ENCODE peak calls at places on chromosomes 3 and 15, in nine cellular contexts. F, K, D, G, Y, H, W, L and S are unnamed samples.

GRCh38 chr15:93118904-93119303 is 29.9 kb upstream of the RGMA start:
- DNase-seq in F (no peak), K (no peak), D (no peak), G (no peak), Y (no peak), H (no peak), W (no peak), L (no peak), S (no peak)

GRCh38 chr3:119145500-119146167 is at the start of gene TEX55:
- DNase-seq in F (no peak), K (no peak), D (no peak), G (peak), Y (no peak), H (peak), W (peak), L (peak), S (no peak)

GRCh38 chr3:43082457-43082856 is 23.4 kb downstream of the POMGNT2 start:
- DNase-seq in F (no peak), K (no peak), D (no peak), G (no peak), Y (no peak), H (no peak), W (no peak), L (no peak), S (no peak)

GRCh38 chr3:4492240-4493007 is 724 bp upstream of the ITPR1 start:
- DNase-seq in F (peak), K (peak), D (peak), G (peak), Y (peak), H (peak), W (peak), L (peak), S (no peak)

GRCh38 chr3:37912052-37912733 is 50.5 kb downstream of the CTDSPL start:
- DNase-seq in F (no peak), K (no peak), D (no peak), G (no peak), Y (no peak), H (no peak), W (no peak), L (no peak), S (no peak)

GRCh38 chr15:85504739-85505676 is 124.6 kb downstream of the AKAP13 start:
- DNase-seq in F (peak), K (peak), D (peak), G (peak), Y (no peak), H (peak), W (peak), L (peak), S (peak)

GRCh38 chr3:48157950-48158376 is 30.3 kb downstream of the CDC25A start:
- DNase-seq in F (peak), K (no peak), D (peak), G (peak), Y (peak), H (peak), W (peak), L (peak), S (peak)

GRCh38 chr3:39104961-39105686 is 2.3 kb downstream of the GORASP1 start:
- DNase-seq in F (no peak), K (no peak), D (no peak), G (no peak), Y (no peak), H (no peak), W (no peak), L (no peak), S (no peak)

GRCh38 chr15:40441012-40441735 is 421 bp downstream of the BAHD1 start:
- DNase-seq in F (no peak), K (no peak), D (no peak), G (no peak), Y (no peak), H (no peak), W (peak), L (no peak), S (no peak)

GRCh38 chr3:134711284-134711683 is 60.5 kb upstream of the KY start:
- DNase-seq in F (no peak), K (no peak), D (no peak), G (no peak), Y (no peak), H (no peak), W (no peak), L (no peak), S (no peak)

GRCh38 chr15:25766421-25766820 is 96.7 kb downstream of the ATP10A start:
- DNase-seq in F (peak), K (no peak), D (no peak), G (no peak), Y (no peak), H (no peak), W (no peak), L (no peak), S (no peak)

GRCh38 chr3:74009961-74010859 is 385.5 kb upstream of the PDZRN3 start:
- DNase-seq in F (no peak), K (no peak), D (no peak), G (no peak), Y (no peak), H (no peak), W (no peak), L (no peak), S (no peak)

GRCh38 chr15:65277015-65277414 is 9.7 kb downstream of the PARP16 start:
- DNase-seq in F (no peak), K (no peak), D (no peak), G (no peak), Y (no peak), H (no peak), W (no peak), L (no peak), S (no peak)

GRCh38 chr15:65275104-65275727 is 11.5 kb downstream of the PARP16 start:
- DNase-seq in F (no peak), K (no peak), D (no peak), G (peak), Y (no peak), H (no peak), W (no peak), L (no peak), S (no peak)

GRCh38 chr15:65278480-65278879 is 8.2 kb downstream of the PARP16 start:
- DNase-seq in F (no peak), K (no peak), D (no peak), G (no peak), Y (no peak), H (no peak), W (no peak), L (no peak), S (no peak)

DNA sequence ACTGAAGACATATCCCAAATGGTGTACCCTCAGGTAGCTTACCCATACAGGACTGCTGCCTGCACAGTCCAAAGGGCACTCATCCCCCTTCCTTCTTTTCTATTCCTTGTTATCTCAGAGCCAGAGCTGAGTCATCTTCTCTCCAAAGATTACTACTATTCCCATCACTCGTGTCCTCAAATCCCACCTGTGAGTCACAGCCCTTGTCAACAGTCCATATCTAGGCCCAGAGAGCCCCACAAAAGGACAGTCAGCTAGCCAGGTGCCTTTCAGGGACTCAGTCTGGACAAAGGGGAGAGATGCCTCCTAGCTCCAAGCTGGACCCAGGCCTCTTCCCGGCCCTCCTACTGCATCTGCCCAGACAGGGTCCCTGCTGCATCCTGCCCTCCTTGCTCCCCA is 11.0 kb downstream of the PARP16 start:
- DNase-seq in F (no peak), K (no peak), D (no peak), G (no peak), Y (no peak), H (no peak), W (no peak), L (no peak), S (no peak)
- H3K4me3 ChIP-seq in F (no peak), K (no peak), D (no peak), G (no peak), Y (no peak), H (no peak), W (no peak), L (no peak), S (no peak)

GRCh38 chr3:171375704-171376103 is 84.5 kb downstream of the TNIK start:
- DNase-seq in F (no peak), K (no peak), D (no peak), G (no peak), Y (no peak), H (no peak), W (no peak), L (no peak), S (no peak)
- H3K4me3 ChIP-seq in F (no peak), K (no peak), D (no peak), G (no peak), Y (no peak), H (no peak), W (no peak), L (peak), S (no peak)

GRCh38 chr3:71722693-71723092 is 2.5 kb downstream of the EIF4E3 start:
- DNase-seq in F (no peak), K (no peak), D (no peak), G (no peak), Y (no peak), H (no peak), W (no peak), L (no peak), S (no peak)

GRCh38 chr3:71724584-71725278 is 471 bp downstream of the EIF4E3 start:
- DNase-seq in F (no peak), K (no peak), D (no peak), G (peak), Y (peak), H (peak), W (peak), L (peak), S (no peak)

GRCh38 chr3:71724171-71724453 is 1.1 kb downstream of the EIF4E3 start:
- DNase-seq in F (no peak), K (no peak), D (no peak), G (no peak), Y (no peak), H (no peak), W (no peak), L (no peak), S (no peak)

GRCh38 chr3:71725279-71725991 is at the start of gene EIF4E3:
- DNase-seq in F (no peak), K (no peak), D (no peak), G (peak), Y (peak), H (peak), W (peak), L (no peak), S (no peak)

GRCh38 chr3:71723452-71724170 is 1.6 kb downstream of the EIF4E3 start:
- DNase-seq in F (no peak), K (no peak), D (no peak), G (peak), Y (no peak), H (no peak), W (no peak), L (no peak), S (no peak)
- H3K4me3 ChIP-seq in F (no peak), K (peak), D (no peak), G (peak), Y (peak), H (no peak), W (peak), L (peak), S (no peak)

GRCh38 chr3:172036541-172037215 is 2.7 kb upstream of the FNDC3B start:
- DNase-seq in F (no peak), K (no peak), D (no peak), G (no peak), Y (no peak), H (no peak), W (no peak), L (no peak), S (no peak)

GRCh38 chr3:172039352-172040077 is at the start of gene FNDC3B:
- DNase-seq in F (peak), K (peak), D (peak), G (peak), Y (peak), H (peak), W (peak), L (peak), S (peak)

GRCh38 chr3:172040976-172041963 is 1.9 kb downstream of the FNDC3B start:
- DNase-seq in F (no peak), K (peak), D (no peak), G (no peak), Y (peak), H (peak), W (no peak), L (no peak), S (no peak)

GRCh38 chr3:172040078-172040975 is 949 bp downstream of the FNDC3B start:
- DNase-seq in F (peak), K (peak), D (no peak), G (peak), Y (peak), H (peak), W (peak), L (peak), S (no peak)

GRCh38 chr3:172038823-172039222 is 555 bp upstream of the FNDC3B start:
- DNase-seq in F (peak), K (no peak), D (no peak), G (no peak), Y (peak), H (no peak), W (no peak), L (no peak), S (no peak)
- H3K4me3 ChIP-seq in F (peak), K (peak), D (peak), G (peak), Y (peak), H (peak), W (peak), L (peak), S (peak)

DNA sequence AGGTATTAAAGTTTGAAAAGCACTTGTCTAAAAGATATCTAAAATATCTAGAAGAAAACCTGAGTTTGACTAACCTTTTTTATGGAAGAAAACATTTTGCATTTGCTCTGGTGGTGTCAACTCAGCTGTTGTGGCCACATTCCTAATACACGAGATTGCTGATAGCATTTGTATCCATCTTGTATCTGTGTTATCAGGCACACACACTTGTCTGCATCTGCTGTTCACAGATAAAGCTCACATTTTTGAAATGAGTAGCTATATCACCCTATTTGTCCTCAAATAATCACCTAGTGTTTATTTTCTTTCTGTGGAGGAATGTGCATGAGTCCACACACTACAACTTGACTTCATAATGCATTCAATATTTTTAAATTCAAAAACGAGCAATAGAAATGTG is 632.3 kb upstream of the NR2F2 start:
- DNase-seq in F (no peak), K (no peak), D (no peak), G (no peak), Y (no peak), H (no peak), W (no peak), L (no peak), S (no peak)
- H3K4me3 ChIP-seq in F (no peak), K (no peak), D (no peak), G (no peak), Y (no peak), H (no peak), W (no peak), L (no peak), S (no peak)